ENCODE peak calls at places on chromosomes 16 and 17, in eight cellular contexts. Q is heart right ventricle, R is AG10803, O is astrocyte of the cerebellum, L is retinal pigment epithelial cell, Y is HFF-Myc, J is A673, X is GM12865. D is an unnamed sample.

GRCh38 chr16:49278567-49278827 is 3.1 kb downstream of the CBLN1 start:
- DNase-seq in Q (no peak), R (no peak), X (no peak), Y (no peak), J (no peak), L (no peak), O (no peak), D (no peak)

GRCh38 chr16:88685156-88686061 is 898 bp downstream of the SNAI3 start:
- DNase-seq in L (no peak), Y (no peak), J (peak; percentile 52), Q (no peak), R (peak; percentile 51), O (no peak), X (no peak), D (no peak)

GRCh38 chr17:48568499-48569259 is 9.5 kb downstream of the HOXB4 start:
- DNase-seq in R (peak; percentile 84), J (peak; percentile 52), Y (no peak), O (no peak), Q (no peak), L (no peak), X (no peak), D (no peak)

GRCh38 chr16:66754211-66754610 is 2.8 kb upstream of the DYNC1LI2 start:
- DNase-seq in O (no peak), R (no peak), L (no peak), Q (no peak), X (no peak), J (no peak), Y (no peak), D (no peak)

GRCh38 chr16:7689234-7689633 is 356.6 kb downstream of the RBFOX1 start:
- DNase-seq in J (no peak), R (no peak), X (no peak), Y (no peak), L (no peak), O (no peak), Q (no peak), D (no peak)

GRCh38 chr17:248337-249235 is 67.1 kb upstream of the DOC2B start:
- DNase-seq in Y (no peak), O (no peak), L (no peak), Q (no peak), X (no peak), R (no peak), J (no peak), D (no peak)

GRCh38 chr17:3447625-3448024 is 14.0 kb upstream of the OR1E2 start:
- DNase-seq in L (no peak), J (peak; percentile 10), O (no peak), Y (no peak), X (peak; percentile 31), R (no peak), Q (no peak), D (no peak)

GRCh38 chr17:17822189-17822978 is 14.4 kb downstream of the SREBF1 start:
- DNase-seq in O (peak; percentile 77), Q (peak; percentile 61), R (peak; percentile 95), Y (peak; percentile 93), J (no peak), X (no peak), L (no peak), D (no peak)

GRCh38 chr17:37283414-37283961 is 92.3 kb upstream of the C17orf78 start:
- DNase-seq in O (no peak), L (no peak), Q (no peak), Y (no peak), J (no peak), X (no peak), R (peak; percentile 48), D (no peak)

GRCh38 chr17:45101546-45101882 is 30.8 kb downstream of the PLCD3 start:
- DNase-seq in O (no peak), L (no peak), X (no peak), J (no peak), Y (no peak), R (no peak), Q (no peak), D (no peak)

GRCh38 chr17:45098081-45098868 is 34.0 kb downstream of the PLCD3 start:
- DNase-seq in Q (no peak), R (no peak), Y (no peak), X (no peak), L (no peak), O (no peak), J (no peak), D (no peak)

GRCh38 chr17:45096926-45097325 is 35.4 kb downstream of the PLCD3 start:
- DNase-seq in R (no peak), X (no peak), Y (no peak), O (no peak), J (no peak), L (no peak), Q (no peak), D (no peak)

GRCh38 chr17:45096141-45096540 is 35.0 kb downstream of the NMT1 start:
- DNase-seq in Q (no peak), R (peak; percentile 43), L (no peak), O (no peak), Y (no peak), X (peak; percentile 53), J (peak; percentile 15), D (no peak)

GRCh38 chr17:45098869-45099616 is 33.3 kb downstream of the PLCD3 start:
- DNase-seq in Y (no peak), L (peak; percentile 42), J (peak; percentile 63), O (peak; percentile 53), X (peak; percentile 73), Q (peak; percentile 87), R (peak; percentile 84), D (peak; percentile 82)
- TF ChIP-seq CTCF in Y (peak; percentile 88), L (peak; percentile 94), J (peak; percentile 62), O (peak; percentile 96), X (peak; percentile 91), Q (peak; percentile 93), R (peak; percentile 76), D (peak; percentile 95)

GRCh38 chr16:84042879-84043485 is 387 bp upstream of the SLC38A8 start:
- DNase-seq in Q (no peak), X (no peak), R (no peak), O (no peak), L (no peak), Y (no peak), J (no peak), D (no peak)

GRCh38 chr16:84044108-84044488 is 1.5 kb upstream of the SLC38A8 start:
- DNase-seq in X (peak; percentile 24), Q (no peak), L (no peak), J (no peak), Y (no peak), R (peak; percentile 21), O (no peak), D (no peak)

GRCh38 chr16:84045001-84045817 is 2.6 kb upstream of the SLC38A8 start:
- DNase-seq in O (no peak), L (no peak), Y (no peak), J (no peak), X (no peak), R (no peak), Q (no peak), D (no peak)

GRCh38 chr16:84042308-84042878 is at the start of gene SLC38A8:
- DNase-seq in J (no peak), L (no peak), Q (no peak), X (no peak), R (no peak), Y (no peak), O (no peak), D (no peak)

DNA sequence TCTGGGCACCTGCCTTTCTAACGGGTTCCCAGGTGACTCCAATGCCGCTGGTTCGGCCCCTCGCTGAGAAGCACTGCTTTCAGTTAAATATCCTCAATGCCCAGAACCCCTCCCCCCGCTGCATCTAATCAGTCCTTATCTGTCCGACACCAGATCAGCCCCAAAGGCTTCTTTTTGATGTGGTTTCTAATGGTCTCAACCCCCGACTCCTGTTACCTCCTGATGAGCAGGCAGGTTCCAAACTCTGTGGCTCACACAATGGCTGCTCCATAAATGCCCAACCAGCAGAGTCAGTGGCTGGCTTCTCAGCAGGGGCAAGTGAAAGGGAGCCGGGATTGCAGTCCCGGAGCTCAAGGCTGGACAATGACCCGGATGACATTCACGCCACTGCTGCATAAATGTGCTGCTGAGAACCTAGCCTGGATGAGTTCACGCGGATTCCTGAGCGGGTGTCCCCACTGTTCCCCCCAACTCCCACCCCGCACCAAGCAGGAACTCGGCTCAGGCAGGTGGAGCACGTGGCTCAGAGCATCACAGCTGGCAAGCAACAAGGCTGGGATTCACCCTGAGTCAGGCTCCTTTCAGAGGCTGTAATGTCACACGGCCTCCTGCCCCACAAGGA is 1.0 kb upstream of the SLC38A8 start:
- DNase-seq in J (no peak), O (no peak), Y (no peak), L (no peak), Q (no peak), R (no peak), X (no peak), D (no peak)
- TF ChIP-seq CTCF in J (no peak), O (no peak), Y (no peak), L (no peak), Q (no peak), R (no peak), X (no peak), D (no peak)

GRCh38 chr17:80221401-80221800 is 1.2 kb downstream of the SLC26A11 start:
- DNase-seq in Y (no peak), J (no peak), X (no peak), R (no peak), L (no peak), Q (no peak), O (no peak), D (no peak)

GRCh38 chr17:80219013-80219776 is 938 bp downstream of the SGSH start:
- DNase-seq in X (peak; percentile 92), Q (peak; percentile 64), Y (peak; percentile 45), O (peak; percentile 80), L (peak; percentile 47), J (peak; percentile 71), R (peak; percentile 82), D (no peak)

GRCh38 chr17:80220709-80221215 is 535 bp downstream of the SLC26A11 start:
- DNase-seq in X (no peak), J (peak; percentile 51), Y (no peak), L (no peak), Q (no peak), R (no peak), O (no peak), D (no peak)

GRCh38 chr17:80218391-80218790 is 1.7 kb downstream of the SGSH start:
- DNase-seq in X (no peak), J (no peak), R (no peak), Q (no peak), Y (no peak), L (no peak), O (no peak), D (no peak)

GRCh38 chr17:80219777-80220708 is at the start of the genes SGSH and SLC26A11:
- DNase-seq in L (no peak), J (peak; percentile 79), O (peak; percentile 11), R (peak; percentile 52), Y (no peak), Q (peak; percentile 82), X (peak; percentile 73), D (peak; percentile 88)
- TF ChIP-seq CTCF in L (no peak), J (no peak), O (no peak), R (no peak), Y (no peak), Q (peak; percentile 7), X (no peak), D (peak; percentile 21)

GRCh38 chr16:26709754-26710153 is 357.0 kb upstream of the C16orf82 start:
- DNase-seq in J (no peak), X (no peak), L (no peak), Y (no peak), R (no peak), Q (no peak), O (no peak), D (no peak)

GRCh38 chr16:26705346-26705745 is 361.4 kb upstream of the C16orf82 start:
- DNase-seq in Q (no peak), Y (no peak), L (no peak), O (no peak), X (no peak), J (no peak), R (no peak), D (no peak)

GRCh38 chr16:26710475-26710874 is 356.3 kb upstream of the C16orf82 start:
- DNase-seq in Y (no peak), L (no peak), Q (no peak), O (no peak), X (no peak), R (no peak), J (peak; percentile 28), D (no peak)

GRCh38 chr16:26709175-26709574 is 357.6 kb upstream of the C16orf82 start:
- DNase-seq in X (peak; percentile 9), O (no peak), Y (no peak), Q (no peak), R (no peak), L (no peak), J (peak; percentile 18), D (no peak)
- TF ChIP-seq CTCF in X (no peak), O (no peak), Y (no peak), Q (no peak), R (no peak), L (no peak), J (no peak), D (no peak)

D was measured in progenitor cell of endocrine pancreas.